ENCODE peak calls at places on chromosomes 6 and 20, in seven cellular contexts. I is fibroblast of lung; X is AG10803; L is BJ; M is GM13976; A is endothelial cell; S is activated CD8-positive, alpha-beta T cell treated with anti-CD3 and anti-CD28 coated beads for 36 hours. Q is an unnamed sample.

GRCh38 chr20:20733943-20734342 is 21.5 kb upstream of the RALGAPA2 start:
- DNase-seq in I (no peak), X (no peak), L (no peak), M (no peak), A (no peak), S (peak), Q (no peak)

GRCh38 chr20:53793783-53794383 is 200.2 kb upstream of the ZNF217 start:
- DNase-seq in I (peak), X (no peak), L (no peak), M (no peak), A (no peak), S (no peak), Q (no peak)

GRCh38 chr6:133040025-133040838 is 200.9 kb upstream of the EYA4 start:
- DNase-seq in I (peak), X (peak), L (no peak), M (peak), A (peak), S (no peak), Q (peak)

GRCh38 chr6:158715330-158716311 is 65.8 kb downstream of the SYTL3 start:
- DNase-seq in I (no peak), X (no peak), L (no peak), M (peak), A (no peak), S (no peak), Q (peak)

GRCh38 chr20:48051810-48052491 is 266.7 kb upstream of the SULF2 start:
- DNase-seq in I (peak), X (peak), L (peak), M (no peak), A (no peak), S (no peak), Q (no peak)

GRCh38 chr6:159151266-159151855 is 17.8 kb upstream of the FNDC1 start:
- DNase-seq in I (peak), X (peak), L (no peak), M (peak), A (peak), S (peak), Q (peak)

GRCh38 chr6:4941782-4942672 is 61.8 kb downstream of the RPP40 start:
- DNase-seq in I (peak), X (peak), L (peak), M (peak), A (no peak), S (peak), Q (peak)

GRCh38 chr6:72283571-72283970 is 338.3 kb upstream of the KCNQ5 start:
- DNase-seq in I (no peak), X (no peak), L (no peak), M (no peak), A (no peak), S (no peak), Q (no peak)

GRCh38 chr20:35939264-35939663 is 15.0 kb downstream of the SCAND1 start:
- DNase-seq in I (no peak), X (no peak), L (no peak), M (no peak), A (no peak), S (no peak), Q (no peak)

GRCh38 chr6:76840865-76841264 is 622.4 kb downstream of the HTR1B start:
- DNase-seq in I (no peak), X (no peak), L (no peak), M (no peak), A (no peak), S (no peak), Q (no peak)

GRCh38 chr6:151618717-151619116 is 124.9 kb downstream of the CCDC170 start:
- DNase-seq in I (no peak), X (no peak), L (no peak), M (no peak), A (no peak), S (no peak), Q (no peak)

GRCh38 chr6:37536462-37537225 is 37.0 kb upstream of the CCDC167 start:
- DNase-seq in I (no peak), X (no peak), L (no peak), M (no peak), A (peak), S (no peak), Q (no peak)

GRCh38 chr6:37539706-37540352 is 40.1 kb upstream of the CCDC167 start:
- DNase-seq in I (no peak), X (no peak), L (no peak), M (no peak), A (no peak), S (no peak), Q (no peak)

GRCh38 chr6:37540390-37540789 is 40.7 kb upstream of the CCDC167 start:
- DNase-seq in I (no peak), X (no peak), L (no peak), M (no peak), A (no peak), S (no peak), Q (no peak)

GRCh38 chr6:37535701-37536461 is 36.2 kb upstream of the CCDC167 start:
- DNase-seq in I (no peak), X (no peak), L (no peak), M (peak), A (no peak), S (no peak), Q (peak)

DNA sequence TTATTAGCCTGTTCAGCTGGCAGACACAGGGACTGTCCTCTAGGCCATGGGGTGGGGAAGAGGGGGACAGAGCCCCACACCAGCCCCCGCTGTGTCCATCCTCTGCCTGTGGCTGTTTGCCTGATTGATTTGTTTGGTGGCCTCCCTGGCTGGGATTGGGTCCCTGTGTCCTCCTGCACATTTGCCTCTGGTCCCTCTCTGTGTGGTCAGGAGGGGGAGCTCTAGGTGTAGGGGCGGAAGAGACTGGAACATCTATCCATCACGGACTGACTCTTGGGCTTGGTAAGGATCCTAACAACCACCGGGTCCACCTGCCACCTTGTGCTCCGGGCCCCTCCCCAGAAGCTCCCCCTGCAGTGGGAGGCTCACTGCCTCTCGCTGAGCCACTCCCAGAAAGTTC is 38.4 kb upstream of the CCDC167 start:
- DNase-seq in I (no peak), X (no peak), L (no peak), M (peak), A (peak), S (no peak), Q (peak)
- TF ChIP-seq CTCF in I (no peak), X (peak), L (peak), M (peak), A (no peak), S (no peak), Q (peak)

GRCh38 chr6:107179004-107179403 is 63.7 kb upstream of the BEND3 start:
- DNase-seq in I (peak), X (no peak), L (no peak), M (no peak), A (no peak), S (peak), Q (no peak)
- TF ChIP-seq CTCF in I (peak), X (peak), L (peak), M (no peak), A (no peak), S (no peak), Q (no peak)

GRCh38 chr20:46592580-46593362 is 42.3 kb upstream of the OCSTAMP start:
- DNase-seq in I (no peak), X (no peak), L (no peak), M (no peak), A (no peak), S (peak), Q (no peak)
- TF ChIP-seq CTCF in I (no peak), X (peak), L (no peak), M (peak), A (no peak), S (peak), Q (peak)

GRCh38 chr6:6646859-6647258 is 58.3 kb downstream of the LY86 start:
- DNase-seq in I (no peak), X (no peak), L (no peak), M (no peak), A (no peak), S (no peak), Q (no peak)
- TF ChIP-seq CTCF in I (no peak), X (no peak), L (no peak), M (no peak), A (no peak), S (peak), Q (no peak)

GRCh38 chr20:50929299-50930138 is 1.7 kb downstream of the ADNP start:
- DNase-seq in I (peak), X (peak), L (peak), M (peak), A (peak), S (peak), Q (peak)
- TF ChIP-seq CTCF in I (peak), X (peak), L (peak), M (peak), A (peak), S (peak), Q (peak)

DNA sequence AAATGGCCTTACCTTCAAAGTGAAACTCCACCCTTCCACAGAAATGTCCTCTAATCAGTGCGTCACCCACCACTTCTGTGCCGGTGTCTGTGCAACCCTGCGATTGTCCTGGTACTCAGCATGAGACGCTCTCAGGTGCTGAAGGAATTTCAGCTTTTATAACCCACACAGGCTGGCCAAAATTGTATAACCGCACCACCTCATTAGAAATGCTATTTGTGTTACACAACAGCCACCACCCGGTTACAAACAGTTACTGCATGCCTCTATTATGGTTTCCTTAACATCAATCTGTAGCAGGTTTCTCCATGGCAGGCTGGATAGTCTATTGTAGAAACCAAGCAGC is 51.5 kb downstream of the SLC23A2 start:
- DNase-seq in I (peak), X (peak), L (no peak), M (peak), A (peak), S (peak), Q (peak)
- TF ChIP-seq CTCF in I (peak), X (peak), L (peak), M (peak), A (peak), S (peak), Q (peak)